ENCODE peak calls at places on chromosomes 11 and 22, in ten cellular contexts. P, G, N, U, H, C, K, J, I and V are unnamed samples.

GRCh38 chr11:35035894-35036408 is 103.0 kb upstream of the CD44 start:
- DNase-seq in C (no peak), K (peak), N (peak), U (no peak), J (no peak), P (peak), H (peak), I (no peak), G (no peak), V (peak)

GRCh38 chr11:111659201-111659600 is 57.0 kb downstream of the SIK2 start:
- DNase-seq in I (peak), N (no peak), C (no peak), K (no peak), U (no peak), H (no peak), J (no peak), P (no peak), G (no peak), V (no peak)

GRCh38 chr22:38109391-38110000 is 988 bp downstream of the BAIAP2L2 start:
- DNase-seq in H (no peak), K (no peak), I (peak), N (no peak), U (no peak), P (no peak), G (no peak), C (no peak), J (peak), V (no peak)

GRCh38 chr11:82719316-82719715 is 14.3 kb downstream of the FAM181B start:
- DNase-seq in U (no peak), G (peak), C (no peak), I (no peak), H (no peak), N (no peak), P (no peak), J (no peak), K (no peak), V (no peak)

GRCh38 chr11:86183694-86184093 is 60.9 kb upstream of the EED start:
- DNase-seq in C (no peak), G (no peak), H (no peak), I (no peak), K (peak), P (peak), U (no peak), J (no peak), N (peak), V (peak)

GRCh38 chr22:37132773-37133172 is 16.9 kb downstream of the IL2RB start:
- DNase-seq in J (no peak), C (no peak), N (no peak), K (no peak), P (no peak), H (no peak), G (no peak), I (no peak), U (no peak), V (no peak)

GRCh38 chr22:50473855-50474671 is 772 bp downstream of the SBF1 start:
- DNase-seq in G (peak), C (peak), U (peak), P (peak), J (no peak), K (peak), H (peak), I (peak), N (peak), V (peak)

GRCh38 chr11:35477871-35478270 is 47.5 kb downstream of the PAMR1 start:
- DNase-seq in C (no peak), G (no peak), U (no peak), J (no peak), I (peak), N (no peak), H (no peak), K (no peak), P (no peak), V (no peak)

GRCh38 chr11:87878373-87878779 is 296.9 kb downstream of the RAB38 start:
- DNase-seq in H (peak), K (peak), P (peak), J (no peak), C (no peak), I (peak), N (peak), U (peak), G (no peak), V (no peak)

GRCh38 chr11:65934014-65934413 is 11.3 kb upstream of the TSGA10IP start:
- DNase-seq in U (no peak), I (no peak), C (no peak), P (no peak), K (no peak), H (peak), N (no peak), J (no peak), G (no peak), V (no peak)

GRCh38 chr11:4084406-4084805 is 10.2 kb upstream of the RRM1 start:
- DNase-seq in C (no peak), J (no peak), G (no peak), I (no peak), U (no peak), K (no peak), P (no peak), H (no peak), N (no peak), V (no peak)

GRCh38 chr22:28186641-28187040 is 267.6 kb upstream of the PITPNB start:
- DNase-seq in U (no peak), G (no peak), I (no peak), C (no peak), P (no peak), J (no peak), N (no peak), H (no peak), K (no peak), V (no peak)

GRCh38 chr11:18135308-18135707 is 2.9 kb downstream of the MRGPRX3 start:
- DNase-seq in G (no peak), K (no peak), J (no peak), C (no peak), I (peak), P (no peak), N (no peak), U (no peak), H (no peak), V (no peak)

GRCh38 chr22:19128946-19129727 is 2.0 kb upstream of the TSSK2 start:
- DNase-seq in N (no peak), G (no peak), H (no peak), J (no peak), K (no peak), I (no peak), C (no peak), U (no peak), P (no peak), V (no peak)

GRCh38 chr11:80155412-80156017 is 714.7 kb upstream of the TENM4 start:
- DNase-seq in C (no peak), J (no peak), H (peak), G (peak), I (peak), P (peak), N (peak), U (no peak), K (peak), V (no peak)

GRCh38 chr11:123594188-123594901 is 60.1 kb downstream of the SCN3B start:
- DNase-seq in C (no peak), I (no peak), U (no peak), J (no peak), P (no peak), N (no peak), K (no peak), H (no peak), G (no peak), V (no peak)

GRCh38 chr11:99325807-99326206 is 305.1 kb downstream of the CNTN5 start:
- DNase-seq in K (peak), J (no peak), H (peak), P (peak), U (no peak), I (no peak), G (no peak), N (peak), C (no peak), V (peak)

DNA sequence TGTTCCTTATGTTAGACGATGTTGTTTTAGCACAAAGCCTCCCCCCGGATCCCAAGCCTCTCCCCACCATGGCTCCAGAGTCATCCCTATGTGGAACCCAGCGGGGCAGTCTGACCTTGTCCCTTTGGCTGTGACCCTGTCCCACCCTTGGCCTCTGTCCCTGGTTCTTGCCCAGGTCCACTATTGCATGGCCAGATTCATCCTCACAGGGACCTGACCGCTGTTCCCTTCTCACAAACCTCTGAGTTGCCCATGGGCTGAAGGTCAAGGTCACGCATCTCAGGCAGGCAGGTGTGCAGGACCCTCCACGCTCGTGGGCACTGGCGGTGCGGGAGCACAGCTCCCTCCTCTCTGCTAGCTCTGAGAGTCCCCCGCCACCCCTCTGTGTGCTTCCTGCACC is 39.0 kb downstream of the BCR start:
- DNase-seq in H (no peak), U (no peak), I (no peak), N (no peak), K (no peak), G (no peak), P (no peak), C (no peak), J (no peak), V (no peak)
- H3K4me3 ChIP-seq in H (peak), U (no peak), I (no peak), N (no peak), K (no peak), G (no peak), P (no peak), C (no peak), J (no peak), V (no peak)

GRCh38 chr11:119726585-119727522 is 2.1 kb downstream of the NECTIN1 start:
- DNase-seq in I (peak), P (no peak), N (no peak), C (no peak), J (no peak), K (no peak), H (no peak), U (no peak), G (no peak), V (no peak)

GRCh38 chr11:119728651-119729580 is at the start of gene NECTIN1:
- DNase-seq in C (peak), H (peak), K (peak), G (peak), J (peak), P (peak), U (peak), I (peak), N (peak), V (peak)

GRCh38 chr11:119726150-119726553 is 2.8 kb downstream of the NECTIN1 start:
- DNase-seq in H (no peak), J (no peak), U (no peak), G (no peak), K (no peak), I (no peak), N (no peak), C (no peak), P (no peak), V (no peak)

GRCh38 chr11:119728226-119728626 is 774 bp downstream of the NECTIN1 start:
- DNase-seq in J (no peak), I (no peak), U (no peak), N (no peak), P (no peak), G (no peak), K (peak), C (no peak), H (no peak), V (no peak)

GRCh38 chr11:119727523-119728081 is 1.4 kb downstream of the NECTIN1 start:
- DNase-seq in H (no peak), G (no peak), J (peak), P (peak), I (peak), K (no peak), C (peak), N (no peak), U (no peak), V (no peak)
- TF ChIP-seq CTCF in H (peak), G (peak), J (peak), P (no peak), I (no peak), K (no peak), C (peak), N (no peak), U (no peak), V (peak)

DNA sequence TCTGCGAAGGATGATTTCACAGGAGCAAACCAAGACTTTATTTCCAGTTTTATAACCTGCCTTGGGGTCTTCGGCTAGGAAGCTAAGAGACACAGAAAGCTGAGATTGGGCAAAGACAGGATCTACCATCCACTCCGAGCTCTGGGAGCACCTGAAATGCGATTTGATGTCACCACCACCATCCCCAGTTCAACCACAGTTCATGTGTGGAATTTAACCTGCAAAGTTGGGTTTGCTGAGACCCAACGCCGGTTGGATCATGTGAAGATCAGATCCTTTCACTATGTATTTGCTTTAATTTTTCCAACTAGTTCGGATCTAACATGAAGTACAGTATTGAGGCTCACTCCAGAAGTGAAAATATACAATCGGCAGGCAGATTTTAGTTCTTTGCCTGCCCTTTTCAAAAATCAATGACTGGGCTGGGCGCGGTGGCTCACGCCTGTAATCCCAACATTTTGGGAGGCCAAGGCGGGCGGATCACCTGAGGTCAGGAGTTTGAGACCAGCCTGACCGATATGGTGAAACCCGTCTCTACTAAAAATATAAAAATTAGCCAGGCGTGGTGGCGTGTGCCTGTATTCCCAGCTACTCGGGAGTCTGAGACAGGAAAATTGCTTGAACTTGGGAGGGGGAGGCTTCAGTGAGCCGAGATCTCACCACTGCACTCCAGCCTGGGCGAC is 1.4 kb upstream of the C11orf24 start:
- DNase-seq in H (no peak), K (no peak), C (no peak), P (no peak), J (no peak), N (no peak), G (no peak), U (no peak), I (no peak), V (no peak)
- H3K4me3 ChIP-seq in H (no peak), K (no peak), C (peak), P (no peak), J (peak), N (no peak), G (no peak), U (peak), I (peak), V (no peak)

DNA sequence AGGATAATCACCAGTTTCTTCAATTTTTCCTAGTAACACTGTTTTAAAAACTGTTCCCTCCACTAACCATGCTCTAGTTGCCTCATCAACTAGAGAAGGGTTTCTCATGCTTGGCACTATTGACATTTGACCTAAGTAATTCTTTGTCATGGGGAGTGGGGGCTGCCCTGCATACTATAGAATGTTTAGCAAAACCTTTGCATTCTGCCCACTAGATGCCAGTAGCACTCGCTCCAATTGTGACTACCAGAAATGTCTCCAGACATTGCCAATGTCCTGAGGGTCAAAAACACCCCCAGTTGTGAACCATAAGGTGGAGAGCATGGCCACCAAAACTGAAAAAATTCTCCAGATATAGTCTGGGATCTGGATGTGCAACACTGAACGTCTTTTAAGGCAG is 27.6 kb upstream of the BMAL1 start:
- DNase-seq in H (no peak), J (no peak), U (no peak), I (peak), K (no peak), P (peak), G (no peak), C (no peak), N (peak), V (no peak)
- TF ChIP-seq CTCF in H (peak), J (no peak), U (no peak), I (peak), K (peak), P (peak), G (no peak), C (peak), N (peak), V (peak)

GRCh38 chr11:73156686-73157085 is 14.6 kb upstream of the FCHSD2 start:
- DNase-seq in G (no peak), C (no peak), P (no peak), H (no peak), I (no peak), K (no peak), J (no peak), N (no peak), U (no peak), V (no peak)
- H3K4me3 ChIP-seq in G (no peak), C (no peak), P (no peak), H (no peak), I (no peak), K (no peak), J (no peak), N (no peak), U (no peak), V (no peak)

GRCh38 chr11:73760680-73761402 is at the start of gene RAB6A:
- DNase-seq in G (peak), H (peak), J (peak), C (peak), I (peak), K (peak), P (peak), U (peak), N (peak), V (peak)
- TF ChIP-seq CTCF in G (peak), H (peak), J (peak), C (peak), I (no peak), K (no peak), P (peak), U (peak), N (no peak), V (peak)

DNA sequence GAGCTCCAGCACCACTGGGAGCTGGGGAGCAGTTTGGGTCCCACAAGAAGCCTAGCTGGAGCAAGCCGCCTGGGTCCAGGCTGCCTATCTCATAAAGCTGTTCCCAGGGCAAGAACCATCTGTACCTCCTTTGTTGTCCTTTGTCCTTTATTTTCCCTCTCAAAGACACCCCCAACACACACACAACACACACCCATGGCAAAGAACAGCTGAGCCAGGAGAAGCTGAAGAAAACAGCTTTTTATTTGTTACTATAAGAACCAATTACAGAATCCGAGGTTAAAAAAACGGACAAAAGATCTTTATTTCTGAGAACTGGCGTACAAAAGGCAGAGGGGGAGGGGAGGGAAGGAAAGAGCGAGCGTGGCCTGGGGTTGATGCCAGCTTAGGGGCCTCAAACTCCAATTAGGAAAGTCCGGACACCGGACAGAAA is 1.7 kb upstream of the TUT1 start:
- DNase-seq in J (no peak), K (no peak), U (no peak), C (no peak), I (no peak), G (no peak), H (no peak), P (no peak), N (no peak), V (no peak)
- H3K4me3 ChIP-seq in J (no peak), K (no peak), U (no peak), C (peak), I (no peak), G (no peak), H (no peak), P (no peak), N (no peak), V (no peak)

DNA sequence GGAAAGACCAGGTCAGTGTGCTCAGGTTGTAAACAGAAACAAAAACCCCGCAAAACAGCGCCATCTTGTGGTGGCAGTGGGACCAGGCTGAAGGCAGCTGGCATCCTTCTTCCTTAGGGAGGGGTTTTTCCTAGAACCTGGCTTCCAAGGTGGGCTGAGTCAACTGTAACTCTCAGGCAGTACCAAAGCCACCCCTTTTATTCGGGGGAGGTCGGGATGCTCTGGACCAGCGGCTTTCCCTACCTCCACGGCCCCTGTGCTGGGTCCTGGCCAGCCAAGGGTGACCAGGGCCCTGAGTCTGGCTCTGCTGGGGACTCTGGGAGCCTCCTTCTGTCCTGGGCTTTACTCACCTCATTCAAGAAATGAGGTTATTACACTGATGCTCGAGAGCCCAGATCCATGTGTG is 69.5 kb upstream of the FGF3 start:
- DNase-seq in G (peak), H (peak), C (peak), I (peak), N (peak), K (peak), P (peak), U (peak), J (peak), V (no peak)
- TF ChIP-seq CTCF in G (peak), H (peak), C (peak), I (peak), N (peak), K (peak), P (peak), U (peak), J (peak), V (peak)